ENCODE peak calls at places on chromosomes 4 and X, in ten cellular contexts. I is dorsolateral prefrontal cortex, P is choroid plexus epithelial cell, O is cardiac muscle cell, B is lower leg skin, F is pancreas, C is upper lobe of right lung, T is progenitor cell of endocrine pancreas, W is GM20000, H is neural crest cell. D is an unnamed sample.

GRCh38 chr4:1479454-1479853 is 73.2 kb upstream of the NKX1-1 start:
- DNase-seq in F (no peak), P (no peak), W (no peak), T (no peak), C (peak), I (no peak), H (no peak), B (peak), O (no peak), D (no peak)

GRCh38 chr4:88963817-88964216 is 93.2 kb downstream of the FAM13A start:
- DNase-seq in T (no peak), W (no peak), O (no peak), I (no peak), F (no peak), C (no peak), B (no peak), H (no peak), P (peak), D (no peak)

GRCh38 chr4:27791640-27792039 is 931.0 kb downstream of the STIM2 start:
- DNase-seq in H (no peak), B (no peak), C (no peak), O (no peak), T (no peak), W (no peak), I (no peak), F (no peak), P (peak), D (no peak)

GRCh38 chr4:71775449-71775848 is 8.4 kb downstream of the GC start:
- DNase-seq in C (no peak), P (no peak), O (no peak), I (no peak), W (no peak), B (no peak), H (no peak), T (no peak), F (no peak), D (no peak)

GRCh38 chr4:129561886-129562285 is 465.9 kb downstream of the C4orf33 start:
- DNase-seq in P (peak), C (no peak), F (no peak), T (no peak), W (no peak), H (no peak), O (no peak), B (no peak), I (no peak), D (no peak)

GRCh38 chr4:113745724-113746123 is 15.8 kb downstream of the CAMK2D start:
- DNase-seq in T (no peak), C (no peak), H (no peak), B (no peak), O (no peak), P (no peak), F (no peak), I (no peak), W (no peak), D (no peak)

GRCh38 chrX:129721870-129722269 is 16.9 kb upstream of the XPNPEP2 start:
- DNase-seq in B (no peak), T (no peak), H (no peak), O (no peak), W (no peak), I (no peak), F (no peak), C (no peak), P (no peak), D (no peak)

GRCh38 chr4:108172231-108172779 is 3.6 kb upstream of the LEF1 start:
- DNase-seq in P (no peak), I (no peak), O (peak), W (peak), B (no peak), H (peak), F (no peak), T (peak), C (peak), D (no peak)

GRCh38 chr4:153257151-153257620 is 52.9 kb downstream of the TRIM2 start:
- DNase-seq in P (peak), O (peak), I (peak), W (peak), B (no peak), F (no peak), C (no peak), T (no peak), H (peak), D (no peak)

GRCh38 chr4:87216469-87216868 is 3.9 kb downstream of the KLHL8 start:
- DNase-seq in P (no peak), H (no peak), O (no peak), C (no peak), B (no peak), T (no peak), I (no peak), W (no peak), F (no peak), D (no peak)

GRCh38 chr4:7771056-7771455 is 168.6 kb downstream of the AFAP1 start:
- DNase-seq in W (no peak), O (no peak), I (no peak), F (no peak), B (no peak), C (peak), T (no peak), H (no peak), P (no peak), D (no peak)

GRCh38 chr4:111849726-111850284 is 295.4 kb upstream of the FAM241A start:
- DNase-seq in P (no peak), W (no peak), F (no peak), I (no peak), O (no peak), B (no peak), C (no peak), H (no peak), T (no peak), D (no peak)

GRCh38 chr4:33381806-33382205 is 2661.6 kb downstream of the PCDH7 start:
- DNase-seq in H (no peak), T (no peak), O (no peak), W (no peak), P (no peak), I (no peak), F (no peak), B (no peak), C (no peak), D (no peak)

GRCh38 chr4:33390977-33391376 is 2670.8 kb downstream of the PCDH7 start:
- DNase-seq in P (no peak), O (no peak), F (no peak), C (no peak), I (no peak), T (no peak), B (no peak), H (no peak), W (no peak), D (no peak)

DNA sequence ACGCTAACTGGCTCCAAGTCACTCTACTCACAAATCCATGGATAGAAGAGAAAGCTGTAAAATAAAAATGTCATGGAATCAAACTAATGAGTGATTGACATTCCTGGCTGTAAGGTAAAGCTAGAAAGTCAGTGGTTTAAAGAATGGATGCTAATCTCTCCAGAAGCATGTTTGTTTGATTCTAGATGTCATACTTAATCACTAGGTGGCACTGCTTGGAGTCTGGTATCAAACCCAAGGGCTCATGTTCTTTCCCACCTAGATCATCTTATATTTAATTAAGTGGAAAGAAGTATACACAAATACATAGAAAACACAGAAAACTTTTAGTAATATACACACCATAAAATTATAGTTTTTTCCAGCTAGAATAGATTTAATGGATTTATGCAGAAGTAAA is 2666.6 kb downstream of the PCDH7 start:
- DNase-seq in F (no peak), W (no peak), B (no peak), C (no peak), H (no peak), O (no peak), T (no peak), P (peak), I (no peak), D (no peak)
- TF ChIP-seq CTCF in F (no peak), W (no peak), B (no peak), C (no peak), H (no peak), O (peak), T (no peak), P (peak), I (no peak), D (peak)

DNA sequence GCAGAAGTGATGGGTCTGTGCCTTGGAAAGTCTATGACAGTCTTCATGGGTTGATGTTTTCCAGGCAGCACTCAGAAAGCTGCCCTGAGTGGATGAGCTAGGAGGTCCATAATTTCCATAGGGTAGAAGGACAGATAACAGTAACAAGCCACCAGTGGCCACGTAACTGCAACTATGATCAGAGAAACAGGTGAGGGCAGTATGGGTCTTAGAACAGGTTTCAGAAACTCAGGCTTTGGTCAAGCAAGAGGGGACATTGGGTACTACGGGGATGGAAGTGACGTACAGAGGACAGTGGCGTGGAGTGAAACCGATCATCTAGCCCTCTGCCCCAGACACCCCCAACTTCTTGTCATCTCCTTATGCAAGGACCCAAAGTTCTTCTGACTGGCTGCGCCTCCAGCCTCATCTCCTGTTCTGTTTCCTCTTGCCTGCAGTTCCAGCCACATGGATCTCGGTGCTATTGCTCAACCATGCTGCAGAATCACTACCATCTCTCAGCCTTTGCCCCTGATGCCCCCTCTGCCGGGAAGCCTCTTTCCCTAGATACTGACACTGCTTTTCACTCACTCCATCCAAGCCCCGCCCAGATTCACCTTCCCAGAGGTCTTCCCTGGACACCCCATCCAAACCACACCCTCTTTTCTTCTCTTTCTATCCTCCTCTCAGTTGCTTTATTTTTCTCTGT is 123.4 kb downstream of the MFAP3L start:
- DNase-seq in B (no peak), F (no peak), T (no peak), O (no peak), I (peak), C (no peak), P (no peak), W (no peak), H (no peak), D (no peak)
- TF ChIP-seq CTCF in B (no peak), F (no peak), T (no peak), O (no peak), I (peak), C (no peak), P (no peak), W (no peak), H (no peak), D (peak)

GRCh38 chrX:83759872-83760271 is 101.1 kb upstream of the CYLC1 start:
- DNase-seq in O (peak), F (no peak), I (no peak), T (no peak), B (no peak), C (no peak), P (peak), H (no peak), W (peak), D (no peak)
- TF ChIP-seq CTCF in O (no peak), F (no peak), I (peak), T (peak), B (no peak), C (peak), P (peak), H (peak), W (peak), D (peak)

DNA sequence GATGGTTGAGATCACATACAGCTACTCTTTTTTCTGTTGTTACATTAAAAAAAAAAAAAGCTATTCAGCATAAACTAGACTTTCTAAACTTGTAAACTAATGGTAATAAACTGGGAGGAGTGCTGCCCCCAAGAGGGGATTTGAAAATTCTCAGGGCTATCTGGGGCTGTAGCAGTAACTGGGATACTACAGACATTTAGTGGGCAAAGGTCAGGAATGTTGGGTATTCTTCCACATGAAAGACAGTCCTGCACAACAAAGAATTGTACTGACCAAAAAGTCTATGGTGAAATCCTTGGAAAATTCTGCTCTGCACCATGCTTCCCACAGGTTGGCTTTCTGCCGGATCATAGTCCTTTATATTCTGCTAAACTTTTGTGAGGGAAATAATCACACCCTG is 232.6 kb upstream of the BOD1L1 start:
- DNase-seq in I (peak), F (no peak), B (no peak), W (no peak), H (no peak), C (no peak), T (no peak), O (no peak), P (peak), D (no peak)
- TF ChIP-seq CTCF in I (peak), F (no peak), B (no peak), W (no peak), H (peak), C (no peak), T (peak), O (peak), P (peak), D (no peak)

GRCh38 chr4:125070869-125071268 is 243.9 kb upstream of the FAT4 start:
- DNase-seq in P (no peak), F (no peak), C (no peak), B (no peak), H (no peak), T (no peak), O (peak), W (no peak), I (no peak), D (no peak)
- TF ChIP-seq CTCF in P (no peak), F (no peak), C (no peak), B (no peak), H (no peak), T (no peak), O (no peak), W (no peak), I (no peak), D (no peak)

GRCh38 chr4:121655320-121656268 is 41.2 kb downstream of the ANXA5 start:
- DNase-seq in W (no peak), P (no peak), F (no peak), B (no peak), C (no peak), T (no peak), I (no peak), O (no peak), H (no peak), D (no peak)
- TF ChIP-seq CTCF in W (no peak), P (no peak), F (no peak), B (no peak), C (no peak), T (no peak), I (no peak), O (no peak), H (no peak), D (no peak)

DNA sequence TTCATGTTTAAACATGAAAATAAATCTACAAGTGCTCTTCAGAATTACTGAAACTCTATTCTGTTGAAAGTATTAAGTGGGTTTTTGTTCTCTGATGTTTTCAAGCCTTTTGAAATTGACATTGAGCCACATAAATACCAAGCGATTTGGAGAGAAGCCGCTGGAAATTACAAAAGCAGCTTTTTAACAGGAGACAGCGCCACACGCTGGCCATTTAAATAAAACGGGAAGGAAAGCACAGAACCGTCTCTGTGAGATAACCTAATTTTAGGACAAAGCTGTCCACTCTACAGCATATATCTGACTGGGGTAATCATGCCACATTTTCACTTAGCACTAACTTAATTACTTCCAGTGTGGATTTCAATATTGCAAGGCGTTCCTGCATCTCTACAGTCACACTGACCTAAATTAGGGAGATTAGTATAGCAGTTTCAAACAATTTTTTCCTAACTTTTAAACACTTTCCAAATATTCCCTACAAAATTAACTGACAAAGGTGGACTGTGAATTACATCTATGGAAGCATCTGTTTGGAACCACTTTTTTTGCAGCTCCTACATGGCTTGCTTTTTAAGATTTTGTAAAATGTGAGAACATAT is 6.8 kb upstream of the ANOS1 start:
- DNase-seq in H (peak), O (peak), B (no peak), F (no peak), T (no peak), I (peak), P (peak), C (no peak), W (no peak), D (no peak)
- TF ChIP-seq CTCF in H (peak), O (peak), B (no peak), F (peak), T (peak), I (peak), P (peak), C (peak), W (peak), D (peak)

GRCh38 chr4:16844796-16845586 is 53.5 kb downstream of the LDB2 start:
- DNase-seq in T (no peak), I (no peak), W (no peak), B (no peak), H (no peak), C (no peak), P (peak), F (no peak), O (no peak), D (no peak)
- TF ChIP-seq CTCF in T (no peak), I (no peak), W (no peak), B (no peak), H (no peak), C (no peak), P (no peak), F (no peak), O (no peak), D (no peak)

GRCh38 chr4:159052315-159052714 is 50.6 kb upstream of the RAPGEF2 start:
- DNase-seq in I (no peak), C (no peak), T (no peak), H (no peak), W (peak), O (no peak), P (no peak), F (no peak), B (no peak), D (no peak)
- TF ChIP-seq CTCF in I (no peak), C (no peak), T (no peak), H (no peak), W (no peak), O (no peak), P (no peak), F (no peak), B (no peak), D (no peak)

DNA sequence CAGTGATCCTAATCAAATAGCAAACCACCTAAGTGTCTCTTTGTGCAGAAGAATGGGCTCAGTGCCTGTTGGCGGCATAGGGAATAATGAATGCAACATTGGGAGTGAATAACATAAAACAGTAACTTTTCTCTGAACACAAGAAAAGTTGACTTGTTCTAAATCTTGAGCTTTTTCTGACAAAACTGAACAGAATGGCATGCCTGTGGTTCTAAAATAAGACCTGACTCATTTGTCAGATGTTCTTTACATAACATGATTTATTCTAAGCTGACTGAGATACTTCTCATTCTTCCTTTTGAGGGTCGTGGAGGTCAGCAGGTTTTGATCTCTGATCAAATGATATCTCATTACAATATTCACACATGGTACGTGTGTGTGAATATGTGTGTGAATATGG is 165.4 kb upstream of the WDR1 start:
- DNase-seq in B (no peak), W (no peak), T (no peak), P (peak), C (no peak), F (no peak), O (no peak), H (no peak), I (no peak), D (no peak)
- TF ChIP-seq CTCF in B (no peak), W (no peak), T (no peak), P (no peak), C (no peak), F (no peak), O (no peak), H (no peak), I (no peak), D (no peak)

D was measured in D721Med.